ENCODE peak calls at places on chromosomes 6 and 20, in ten cellular contexts. H is ovary; M is psoas muscle; Q is thoracic aorta; I is breast epithelium; G is fibroblast of lung; B is CD8-positive, alpha-beta T cell; L is cardiac muscle cell; S is PC-9; C is adrenal gland. D is an unnamed sample.

GRCh38 chr20:47875302-47876025 is 90.2 kb upstream of the SULF2 start:
- DNase-seq in H (no peak), M (no peak), Q (no peak), I (no peak), G (no peak), B (no peak), L (peak; percentile 65), S (no peak), C (no peak), D (no peak)

GRCh38 chr6:44010411-44011349 is 116.6 kb downstream of the MRPL14 start:
- DNase-seq in H (no peak), M (peak; percentile 85), Q (no peak), I (no peak), G (peak; percentile 98), B (no peak), L (peak; percentile 85), S (peak; percentile 62), C (peak; percentile 52), D (peak; percentile 86)

GRCh38 chr6:29946380-29946779 is 4.0 kb downstream of the HLA-A start:
- DNase-seq in H (no peak), M (no peak), Q (no peak), I (no peak), G (no peak), B (no peak), L (no peak), S (no peak), C (no peak), D (no peak)

GRCh38 chr20:58515240-58516212 is at the start of gene APCDD1L:
- DNase-seq in H (no peak), M (no peak), Q (peak; percentile 15), I (no peak), G (peak; percentile 65), B (no peak), L (peak; percentile 20), S (peak; percentile 68), C (no peak), D (no peak)

GRCh38 chr6:119351005-119351394 is 1.4 kb upstream of the MAN1A1 start:
- DNase-seq in H (no peak), M (no peak), Q (no peak), I (no peak), G (peak; percentile 81), B (no peak), L (peak; percentile 73), S (no peak), C (no peak), D (no peak)

GRCh38 chr6:100176321-100176950 is 182.4 kb upstream of the MCHR2 start:
- DNase-seq in H (no peak), M (no peak), Q (no peak), I (no peak), G (peak; percentile 75), B (no peak), L (peak; percentile 77), S (peak; percentile 42), C (no peak), D (no peak)

GRCh38 chr6:22621028-22621427 is 51.7 kb downstream of the HDGFL1 start:
- DNase-seq in H (no peak), M (no peak), Q (no peak), I (no peak), G (no peak), B (no peak), L (no peak), S (no peak), C (no peak), D (no peak)

GRCh38 chr20:49961413-49961812 is 21.4 kb upstream of the SNAI1 start:
- DNase-seq in H (no peak), M (no peak), Q (no peak), I (no peak), G (no peak), B (no peak), L (no peak), S (no peak), C (no peak), D (no peak)

GRCh38 chr20:11373391-11373790 is 544.3 kb upstream of the BTBD3 start:
- DNase-seq in H (peak; percentile 23), M (peak; percentile 68), Q (no peak), I (no peak), G (peak; percentile 4), B (no peak), L (peak; percentile 61), S (peak; percentile 37), C (no peak), D (peak; percentile 6)

GRCh38 chr6:26569433-26569764 is 27.4 kb upstream of the ABT1 start:
- DNase-seq in H (no peak), M (no peak), Q (no peak), I (no peak), G (no peak), B (no peak), L (no peak), S (no peak), C (no peak), D (no peak)

GRCh38 chr6:154765273-154765672 is 32.1 kb downstream of the SCAF8 start:
- DNase-seq in H (no peak), M (no peak), Q (no peak), I (no peak), G (no peak), B (no peak), L (peak; percentile 6), S (no peak), C (no peak), D (no peak)

GRCh38 chr6:154766993-154767392 is 33.8 kb downstream of the SCAF8 start:
- DNase-seq in H (no peak), M (no peak), Q (no peak), I (no peak), G (no peak), B (no peak), L (peak; percentile 33), S (peak; percentile 4), C (peak; percentile 36), D (no peak)

GRCh38 chr6:154768280-154768679 is 35.1 kb downstream of the SCAF8 start:
- DNase-seq in H (no peak), M (no peak), Q (no peak), I (no peak), G (no peak), B (no peak), L (no peak), S (no peak), C (no peak), D (no peak)

GRCh38 chr6:154767419-154767818 is 34.2 kb downstream of the SCAF8 start:
- DNase-seq in H (no peak), M (no peak), Q (no peak), I (no peak), G (no peak), B (no peak), L (no peak), S (no peak), C (peak; percentile 26), D (no peak)

DNA sequence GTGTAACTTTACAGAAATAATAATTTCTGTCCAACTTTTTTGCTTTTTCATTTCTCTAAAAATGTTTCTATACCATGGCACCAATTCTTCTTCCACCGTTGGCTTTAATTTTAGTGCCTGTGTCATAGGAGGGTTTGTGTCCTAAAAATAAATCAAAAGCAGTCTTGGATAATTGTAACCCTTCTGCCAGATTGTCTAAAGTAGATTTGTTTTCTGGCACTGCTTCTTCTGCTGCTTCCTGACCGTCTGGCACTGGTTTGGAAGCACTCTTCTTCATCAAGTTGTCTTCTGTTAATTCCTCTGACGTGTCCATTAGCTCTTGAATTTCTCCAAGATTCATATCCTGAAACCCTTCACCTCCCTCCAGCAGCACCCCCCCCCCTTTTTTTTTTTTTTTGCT is 33.1 kb downstream of the SCAF8 start:
- DNase-seq in H (no peak), M (no peak), Q (no peak), I (no peak), G (no peak), B (no peak), L (peak; percentile 8), S (no peak), C (no peak), D (no peak)
- H3K27ac ChIP-seq in H (no peak overlapping the region), M (peak overlapping the region; percentile 78), Q (no peak overlapping the region), I (no peak overlapping the region), G (no peak overlapping the region), B (no peak overlapping the region), L (no peak overlapping the region), S (no peak overlapping the region), C (no peak overlapping the region), D (peak overlapping the region; percentile 51)

GRCh38 chr6:2566048-2566447 is 184.7 kb downstream of the MYLK4 start:
- DNase-seq in H (no peak), M (no peak), Q (no peak), I (no peak), G (no peak), B (no peak), L (no peak), S (no peak), C (no peak), D (no peak)
- TF ChIP-seq CTCF in H (no peak), M (no peak), Q (no peak), I (no peak), G (no peak), B (no peak), L (no peak), S (no peak), C (no peak), D (no peak)

GRCh38 chr20:539848-540247 is 3.7 kb downstream of the CSNK2A1 start:
- DNase-seq in H (no peak), M (no peak), Q (no peak), I (no peak), G (peak; percentile 41), B (no peak), L (peak; percentile 72), S (no peak), C (peak; percentile 29), D (no peak)

GRCh38 chr20:536426-537012 is 7.1 kb downstream of the CSNK2A1 start:
- DNase-seq in H (no peak), M (no peak), Q (no peak), I (no peak), G (no peak), B (no peak), L (no peak), S (no peak), C (no peak), D (no peak)

GRCh38 chr20:537983-538382 is 5.6 kb downstream of the CSNK2A1 start:
- DNase-seq in H (no peak), M (no peak), Q (no peak), I (no peak), G (no peak), B (no peak), L (no peak), S (no peak), C (no peak), D (no peak)

GRCh38 chr20:540391-541201 is 3.0 kb downstream of the CSNK2A1 start:
- DNase-seq in H (no peak), M (no peak), Q (no peak), I (no peak), G (no peak), B (no peak), L (no peak), S (no peak), C (no peak), D (no peak)

GRCh38 chr20:539236-539635 is 4.4 kb downstream of the CSNK2A1 start:
- DNase-seq in H (no peak), M (no peak), Q (no peak), I (no peak), G (no peak), B (no peak), L (no peak), S (no peak), C (no peak), D (no peak)
- H3K27ac ChIP-seq in H (no peak overlapping the region), M (no peak overlapping the region), Q (peak overlapping the region; percentile 6), I (no peak overlapping the region), G (no peak overlapping the region), B (no peak overlapping the region), L (no peak overlapping the region), S (no peak overlapping the region), C (no peak overlapping the region), D (no peak overlapping the region)

DNA sequence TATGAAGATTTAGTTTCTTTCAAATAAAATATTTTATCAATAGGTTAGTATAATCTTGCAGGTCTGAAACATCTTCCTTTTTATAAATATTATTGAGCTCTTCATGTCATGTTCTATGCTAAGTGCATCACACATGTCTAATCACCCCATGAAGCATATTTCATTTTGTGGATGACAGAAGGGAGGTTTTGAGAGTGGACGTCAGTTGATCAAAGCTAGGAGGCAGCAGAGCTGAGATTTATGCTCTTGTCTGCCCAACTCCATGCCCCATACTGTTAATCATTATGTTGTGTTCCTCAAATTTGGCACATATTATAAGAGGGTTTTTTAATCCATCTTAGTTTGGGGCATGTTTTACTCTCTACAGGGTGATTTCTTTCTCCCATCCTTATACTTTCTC is 22.7 kb downstream of the DSE start:
- DNase-seq in H (no peak), M (no peak), Q (no peak), I (no peak), G (no peak), B (no peak), L (peak; percentile 27), S (no peak), C (no peak), D (no peak)
- TF ChIP-seq CTCF in H (no peak), M (peak; percentile 32), Q (no peak), I (no peak), G (no peak), B (no peak), L (peak; percentile 20), S (no peak), C (no peak), D (no peak)

D was measured in heart left ventricle.